ENCODE peak calls at places on chromosome 18, in nine cellular contexts. C, U, Y, K, G, M, O, S and H are unnamed samples.

GRCh38 chr18:70454705-70455322 is 166.0 kb downstream of the SOCS6 start:
- DNase-seq in C (peak; percentile 85), S (peak; percentile 35), O (peak; percentile 55), K (peak; percentile 81), M (peak; percentile 67), Y (peak; percentile 71), G (peak; percentile 82), U (peak; percentile 81), H (peak; percentile 60)

GRCh38 chr18:67525328-67526110 is 9.0 kb upstream of the DSEL start:
- DNase-seq in C (peak; percentile 98), O (no peak), M (no peak), G (peak; percentile 82), Y (peak; percentile 28), K (peak; percentile 93), S (no peak), U (peak; percentile 61), H (no peak)

GRCh38 chr18:36191286-36191685 is 4.0 kb downstream of the MOCOS start:
- DNase-seq in Y (no peak), S (no peak), O (no peak), U (no peak), C (no peak), G (no peak), M (no peak), K (no peak), H (no peak)

GRCh38 chr18:79434611-79435010 is 38.9 kb downstream of the NFATC1 start:
- DNase-seq in M (no peak), U (no peak), G (no peak), K (no peak), O (no peak), S (no peak), Y (no peak), C (no peak), H (no peak)

GRCh38 chr18:49994410-49994809 is 181.1 kb upstream of the ACAA2 start:
- DNase-seq in S (no peak), U (no peak), K (no peak), G (no peak), C (no peak), O (no peak), Y (no peak), M (no peak), H (no peak)

GRCh38 chr18:58671941-58672565 is 788 bp downstream of the MALT1 start:
- DNase-seq in U (peak; percentile 73), S (peak; percentile 60), M (no peak), Y (no peak), K (peak; percentile 45), G (no peak), O (no peak), C (peak; percentile 73), H (peak; percentile 46)

GRCh38 chr18:32373995-32374394 is 96.7 kb downstream of the GAREM1 start:
- DNase-seq in G (peak; percentile 70), S (no peak), C (peak; percentile 40), O (no peak), K (peak; percentile 34), U (no peak), M (peak; percentile 53), Y (no peak), H (no peak)

GRCh38 chr18:26119246-26119645 is 14.4 kb upstream of the PSMA8 start:
- DNase-seq in K (no peak), S (no peak), Y (no peak), U (no peak), O (no peak), G (no peak), C (no peak), M (no peak), H (no peak)

GRCh38 chr18:39994521-39994920 is 1960.5 kb upstream of the PIK3C3 start:
- DNase-seq in Y (no peak), M (no peak), K (peak; percentile 50), C (no peak), G (no peak), U (no peak), O (no peak), S (no peak), H (no peak)

GRCh38 chr18:59874166-59874565 is 25.6 kb upstream of the PMAIP1 start:
- DNase-seq in C (peak; percentile 92), M (peak; percentile 65), U (no peak), G (peak; percentile 33), S (no peak), O (no peak), Y (no peak), K (peak; percentile 74), H (no peak)

GRCh38 chr18:63817441-63818051 is 42.3 kb downstream of the SERPINB7 start:
- DNase-seq in Y (no peak), G (no peak), O (no peak), M (no peak), S (no peak), U (no peak), K (peak; percentile 54), C (peak; percentile 72), H (no peak)

GRCh38 chr18:29164993-29165599 is 988.2 kb upstream of the CDH2 start:
- DNase-seq in S (no peak), K (peak; percentile 95), Y (peak; percentile 37), U (no peak), G (no peak), O (no peak), C (peak; percentile 93), M (peak; percentile 38), H (no peak)

GRCh38 chr18:63002305-63002704 is 287.0 kb downstream of the PHLPP1 start:
- DNase-seq in O (no peak), K (no peak), M (no peak), C (no peak), U (no peak), S (no peak), G (no peak), Y (no peak), H (no peak)

GRCh38 chr18:421236-422155 is 79.0 kb downstream of the COLEC12 start:
- DNase-seq in O (no peak), Y (no peak), M (no peak), K (peak; percentile 30), S (no peak), C (peak; percentile 78), G (no peak), U (no peak), H (no peak)

GRCh38 chr18:63022429-63023022 is 297.0 kb downstream of the BCL2 start:
- DNase-seq in K (no peak), S (no peak), Y (peak; percentile 59), C (peak; percentile 4), O (peak; percentile 59), U (peak; percentile 78), M (no peak), G (no peak), H (no peak)

GRCh38 chr18:7021994-7022840 is 95.4 kb downstream of the LAMA1 start:
- DNase-seq in S (peak; percentile 26), U (no peak), G (peak; percentile 83), C (peak; percentile 47), Y (peak; percentile 4), O (peak; percentile 83), M (peak; percentile 15), K (peak; percentile 92), H (peak; percentile 68)

GRCh38 chr18:44654555-44654954 is 26.1 kb upstream of the SETBP1 start:
- DNase-seq in G (no peak), C (peak; percentile 87), M (no peak), S (no peak), K (peak; percentile 83), O (no peak), U (no peak), Y (no peak), H (no peak)

GRCh38 chr18:36993068-36993467 is 164.1 kb downstream of the KIAA1328 start:
- DNase-seq in S (no peak), O (no peak), Y (no peak), G (no peak), C (peak; percentile 61), K (peak; percentile 3), M (no peak), U (no peak), H (no peak)

GRCh38 chr18:46497129-46497528 is 159.9 kb downstream of the LOXHD1 start:
- DNase-seq in U (peak; percentile 78), K (peak; percentile 35), S (peak; percentile 3), O (no peak), G (peak; percentile 71), Y (peak; percentile 88), M (no peak), C (peak; percentile 46), H (peak; percentile 60)

GRCh38 chr18:22106536-22107292 is 62.7 kb upstream of the GATA6 start:
- DNase-seq in U (no peak), O (no peak), M (no peak), C (peak; percentile 37), S (no peak), G (peak; percentile 75), Y (no peak), K (peak; percentile 79), H (no peak)

GRCh38 chr18:74373428-74373827 is 57.8 kb downstream of the C18orf63 start:
- DNase-seq in O (no peak), S (no peak), C (no peak), M (no peak), G (no peak), Y (no peak), K (no peak), U (no peak), H (no peak)
- TF ChIP-seq EZH2phosphoT487 in O (no peak), S (no peak), C (no peak), M (no peak), G (no peak), Y (no peak), K (no peak), U (no peak), H (no peak)

DNA sequence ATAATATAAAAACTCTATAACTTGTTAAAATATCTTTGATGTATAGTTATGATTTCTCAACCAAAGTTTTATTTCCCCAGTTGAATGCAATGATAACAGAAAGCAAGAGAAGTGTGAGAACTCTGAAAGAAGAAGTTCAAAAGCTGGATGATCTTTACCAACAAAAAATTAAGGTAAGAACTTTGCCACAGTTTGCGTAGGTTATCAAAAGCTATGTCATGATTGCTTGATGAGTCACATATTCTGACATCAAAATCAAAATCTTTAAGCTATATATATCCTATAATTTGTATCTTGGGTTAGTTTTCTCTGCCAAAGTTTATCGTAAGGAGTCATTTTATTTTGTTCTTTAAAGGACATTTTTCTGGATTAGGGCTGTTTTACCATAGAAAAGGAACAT is 35.0 kb downstream of the NDC80 start:
- DNase-seq in K (no peak), C (no peak), O (no peak), M (no peak), Y (no peak), S (no peak), G (no peak), U (no peak), H (no peak)
- H3K4me3 ChIP-seq in K (no peak overlapping the region), C (no peak overlapping the region), O (no peak overlapping the region), M (no peak overlapping the region), Y (no peak overlapping the region), S (no peak overlapping the region), G (no peak overlapping the region), U (no peak overlapping the region), H (no peak overlapping the region)

GRCh38 chr18:56645415-56646016 is 5.6 kb upstream of the WDR7 start:
- DNase-seq in S (peak; percentile 51), U (peak; percentile 58), C (peak; percentile 24), G (peak; percentile 20), O (no peak), Y (peak; percentile 4), M (peak; percentile 26), K (peak; percentile 45), H (peak; percentile 43)
- H2AFZ ChIP-seq in S (peak overlapping the region; percentile 50), U (no peak overlapping the region), C (no peak overlapping the region), G (no peak overlapping the region), O (no peak overlapping the region), Y (no peak overlapping the region), M (no peak overlapping the region), K (no peak overlapping the region), H (no peak overlapping the region)

DNA sequence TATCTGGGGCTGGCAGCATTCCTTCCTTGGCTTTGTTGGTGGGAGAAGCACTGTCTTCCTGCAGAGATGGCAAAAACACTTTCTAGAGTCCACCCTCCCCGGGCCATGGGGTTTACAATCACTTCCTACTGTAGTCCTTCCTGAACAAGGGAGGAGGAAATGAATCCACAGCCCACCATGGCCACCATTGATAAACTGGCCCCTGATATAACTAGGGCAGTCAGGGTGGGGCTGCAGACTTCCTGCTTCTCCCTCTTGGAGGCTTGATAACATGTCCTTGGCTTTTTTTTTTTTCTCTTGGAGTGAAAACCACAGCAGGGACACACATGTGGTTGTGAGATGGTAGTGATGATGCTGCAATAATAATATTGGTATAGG is 437.8 kb downstream of the ZNF521 start:
- DNase-seq in Y (no peak), U (no peak), K (no peak), O (peak; percentile 7), S (no peak), M (no peak), C (no peak), G (no peak), H (no peak)
- TF ChIP-seq EZH2phosphoT487 in Y (no peak), U (no peak), K (no peak), O (no peak), S (no peak), M (no peak), C (no peak), G (no peak), H (no peak)